ENCODE peak calls at places on chromosomes 12 and 14, in eight cellular contexts. Q is aorta, F is tibial nerve, V is cardiac muscle cell, P is keratinocyte, Y is heart left ventricle, D is IMR-90, L is PC-3. X is an unnamed sample.

GRCh38 chr14:69693823-69694729 is 72.9 kb upstream of the SRSF5 start:
- DNase-seq in Q (no peak), F (no peak), V (no peak), P (no peak), Y (peak), D (no peak), L (no peak), X (no peak)

GRCh38 chr12:107655281-107656065 is 30.1 kb upstream of the PWP1 start:
- DNase-seq in Q (no peak), F (no peak), V (no peak), P (no peak), Y (no peak), D (no peak), L (no peak), X (no peak)

GRCh38 chr12:127083028-127083949 is 1183.7 kb upstream of the TMEM132C start:
- DNase-seq in Q (no peak), F (no peak), V (peak), P (no peak), Y (no peak), D (peak), L (peak), X (no peak)

GRCh38 chr14:89900822-89901221 is 53.7 kb downstream of the EFCAB11 start:
- DNase-seq in Q (no peak), F (no peak), V (no peak), P (no peak), Y (no peak), D (peak), L (no peak), X (no peak)

GRCh38 chr14:54881235-54881760 is 21.3 kb downstream of the GCH1 start:
- DNase-seq in Q (no peak), F (no peak), V (no peak), P (no peak), Y (no peak), D (peak), L (no peak), X (no peak)

GRCh38 chr14:100370003-100370402 is 46.9 kb downstream of the SLC25A47 start:
- DNase-seq in Q (no peak), F (no peak), V (no peak), P (no peak), Y (no peak), D (no peak), L (peak), X (no peak)

GRCh38 chr12:623865-624372 is 39.3 kb downstream of the NINJ2 start:
- DNase-seq in Q (no peak), F (no peak), V (no peak), P (no peak), Y (no peak), D (no peak), L (no peak), X (no peak)

GRCh38 chr12:111842556-111843396 is 748 bp downstream of the MAPKAPK5 start:
- DNase-seq in Q (no peak), F (no peak), V (peak), P (no peak), Y (no peak), D (no peak), L (peak), X (no peak)

GRCh38 chr14:75301666-75302325 is 23.2 kb downstream of the FOS start:
- DNase-seq in Q (peak), F (no peak), V (no peak), P (no peak), Y (no peak), D (no peak), L (no peak), X (no peak)

GRCh38 chr12:106118278-106118820 is 20.4 kb downstream of the NUAK1 start:
- DNase-seq in Q (no peak), F (no peak), V (no peak), P (no peak), Y (peak), D (no peak), L (no peak), X (no peak)

GRCh38 chr14:94816113-94816512 is 46.2 kb upstream of the GSC start:
- DNase-seq in Q (no peak), F (no peak), V (no peak), P (no peak), Y (no peak), D (no peak), L (no peak), X (no peak)

GRCh38 chr14:33682746-33683145 is 268.1 kb downstream of the EGLN3 start:
- DNase-seq in Q (peak), F (peak), V (no peak), P (peak), Y (peak), D (peak), L (no peak), X (no peak)

GRCh38 chr12:82996168-82996812 is 309.6 kb downstream of the TMTC2 start:
- DNase-seq in Q (no peak), F (no peak), V (no peak), P (no peak), Y (no peak), D (no peak), L (peak), X (no peak)

GRCh38 chr14:56650977-56651376 is 71.4 kb downstream of the TMEM260 start:
- DNase-seq in Q (no peak), F (no peak), V (no peak), P (no peak), Y (no peak), D (no peak), L (no peak), X (no peak)

GRCh38 chr14:56648508-56649301 is 69.1 kb downstream of the TMEM260 start:
- DNase-seq in Q (no peak), F (no peak), V (peak), P (no peak), Y (no peak), D (no peak), L (no peak), X (no peak)

DNA sequence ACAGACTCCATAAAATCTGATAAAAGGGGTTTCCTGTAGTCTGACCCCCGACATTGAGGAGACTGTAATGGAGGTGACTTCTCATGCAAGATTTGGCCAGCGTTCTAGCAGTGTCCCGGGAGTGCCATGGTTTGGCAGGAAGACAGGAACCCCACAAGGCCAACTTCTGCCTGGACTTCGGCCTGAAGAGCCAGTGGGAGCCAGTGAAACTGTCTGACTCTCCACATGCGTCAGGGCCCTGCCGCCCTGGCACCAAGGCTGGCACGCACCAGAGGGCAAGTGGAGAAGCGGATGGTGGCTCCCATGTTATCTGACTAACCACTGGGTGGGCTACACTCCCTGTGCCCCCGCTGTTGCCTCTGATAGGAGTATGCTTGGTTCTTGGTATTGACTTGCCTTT is 70.5 kb downstream of the TMEM260 start:
- DNase-seq in Q (peak), F (peak), V (no peak), P (no peak), Y (peak), D (no peak), L (no peak), X (peak)
- H3K27ac ChIP-seq in Q (peak), F (peak), V (no peak), P (no peak), Y (no peak), D (no peak), L (no peak), X (no peak)

DNA sequence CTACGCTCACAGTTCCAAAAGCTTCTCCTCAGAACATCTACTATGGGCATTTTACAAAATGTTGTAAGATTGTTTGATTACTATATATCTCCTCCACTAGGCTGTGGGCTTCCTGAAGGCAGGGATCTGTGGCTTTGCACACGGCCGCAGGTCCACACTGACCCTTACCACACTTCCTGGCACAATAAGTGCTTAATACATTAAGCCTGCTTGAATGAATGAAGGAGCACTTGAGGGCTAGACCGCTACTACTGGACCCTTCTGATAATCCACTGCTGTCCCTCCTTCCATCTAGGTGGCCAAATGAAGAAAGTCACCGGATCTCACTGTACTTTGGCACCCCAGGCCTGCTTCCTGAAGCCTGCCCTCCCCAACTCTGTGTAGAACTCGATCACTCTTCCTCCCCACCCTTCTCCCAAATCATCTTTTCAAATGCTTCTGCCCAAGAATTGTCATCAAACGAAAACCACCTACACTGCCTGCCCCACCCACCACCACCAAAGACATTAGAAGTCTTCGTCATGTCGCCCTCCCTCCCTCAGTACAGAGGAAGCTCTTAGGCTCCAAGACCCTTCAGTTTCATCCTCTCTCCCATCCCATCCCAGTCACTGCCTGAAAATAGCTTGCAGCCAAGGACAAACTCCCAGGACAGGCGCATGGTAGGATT is 596 bp upstream of the ZBTB39 start:
- DNase-seq in Q (no peak), F (no peak), V (no peak), P (no peak), Y (no peak), D (no peak), L (no peak), X (no peak)
- H3K27ac ChIP-seq in Q (no peak), F (peak), V (no peak), P (no peak), Y (no peak), D (no peak), L (no peak), X (peak)

GRCh38 chr14:65808390-65808789 is 395.9 kb downstream of the FUT8 start:
- DNase-seq in Q (no peak), F (no peak), V (no peak), P (no peak), Y (no peak), D (no peak), L (no peak), X (no peak)
- H3K27ac ChIP-seq in Q (no peak), F (no peak), V (no peak), P (no peak), Y (no peak), D (no peak), L (no peak), X (no peak)

DNA sequence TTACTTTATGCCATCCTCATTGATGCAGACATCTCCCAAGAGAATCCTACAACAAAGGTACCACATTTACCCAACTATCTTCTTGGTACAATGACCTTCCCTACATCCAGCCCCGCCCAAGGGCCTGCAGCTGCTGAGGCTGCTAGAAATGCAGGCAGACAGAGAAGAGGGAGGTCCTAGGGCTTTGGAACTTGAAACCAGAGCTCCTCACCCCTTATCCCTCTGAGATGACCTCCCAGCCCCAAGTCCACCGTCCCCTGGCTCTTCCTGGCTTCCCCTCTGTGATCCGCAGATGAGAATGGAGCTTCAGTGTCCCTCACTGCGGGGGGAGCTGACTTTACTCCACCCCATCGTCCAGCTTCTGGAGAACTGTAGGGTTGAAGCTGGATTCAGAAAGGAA is 1.6 kb upstream of the TNFRSF1A start:
- DNase-seq in Q (no peak), F (no peak), V (no peak), P (no peak), Y (no peak), D (no peak), L (no peak), X (no peak)
- H3K27ac ChIP-seq in Q (peak), F (peak), V (no peak), P (no peak), Y (peak), D (peak), L (no peak), X (no peak)

X was measured in substantia nigra.